ENCODE peak calls at places on chromosomes 16 and 17, in six cellular contexts. M is stomach, F is mammary epithelial cell, Y is SK-N-SH, Q is heart right ventricle, C is PC-9. U is an unnamed sample. For H3K4me1, the result is how much of the 10 kb centered on the place peaks cover.

GRCh38 chr17:78358538-78359215 is 1.2 kb downstream of the SOCS3 start:
- DNase-seq in M (peak), F (peak), Y (peak), Q (no peak), C (no peak), U (peak)

GRCh38 chr17:61683466-61683865 is 92.4 kb upstream of the NACA2 start:
- DNase-seq in M (no peak), F (no peak), Y (no peak), Q (no peak), C (no peak), U (no peak)

GRCh38 chr17:55750750-55751641 is at the start of gene PCTP:
- DNase-seq in M (peak), F (peak), Y (peak), Q (peak), C (peak), U (peak)

GRCh38 chr17:47915667-47916242 is 19.7 kb downstream of the SP2 start:
- DNase-seq in M (no peak), F (peak), Y (no peak), Q (peak), C (no peak), U (no peak)

GRCh38 chr17:48113201-48113676 is 5.7 kb downstream of the SNX11 start:
- DNase-seq in M (no peak), F (no peak), Y (no peak), Q (no peak), C (no peak), U (no peak)

GRCh38 chr16:49997721-49998251 is 27.2 kb upstream of the CNEP1R1 start:
- DNase-seq in M (no peak), F (no peak), Y (no peak), Q (no peak), C (no peak), U (no peak)

GRCh38 chr17:81551458-81552243 is 502 bp downstream of the FAAP100 start:
- DNase-seq in M (no peak), F (peak), Y (peak), Q (no peak), C (peak), U (peak)

GRCh38 chr16:11636172-11636721 is 32.0 kb upstream of the SNN start:
- DNase-seq in M (peak), F (no peak), Y (no peak), Q (no peak), C (peak), U (no peak)

GRCh38 chr17:32755045-32755805 is 121.7 kb downstream of the MYO1D start:
- DNase-seq in M (no peak), F (peak), Y (peak), Q (no peak), C (no peak), U (no peak)

GRCh38 chr17:13671341-13671740 is 69.6 kb upstream of the HS3ST3A1 start:
- DNase-seq in M (no peak), F (no peak), Y (no peak), Q (no peak), C (no peak), U (no peak)

GRCh38 chr16:68259421-68259820 is 4.9 kb upstream of the SLC7A6 start:
- DNase-seq in M (no peak), F (no peak), Y (no peak), Q (no peak), C (no peak), U (no peak)

GRCh38 chr16:77191259-77191969 is 424 bp downstream of the MON1B start:
- DNase-seq in M (no peak), F (no peak), Y (peak), Q (peak), C (peak), U (peak)

GRCh38 chr17:72069744-72070143 is 51.1 kb upstream of the SOX9 start:
- DNase-seq in M (no peak), F (no peak), Y (no peak), Q (no peak), C (no peak), U (no peak)

GRCh38 chr17:8057691-8058114 is 18.8 kb downstream of the ALOX15B start:
- DNase-seq in M (peak), F (peak), Y (peak), Q (no peak), C (peak), U (peak)

GRCh38 chr16:31452631-31453106 is 6.6 kb upstream of the ARMC5 start:
- DNase-seq in M (no peak), F (peak), Y (no peak), Q (no peak), C (peak), U (no peak)

GRCh38 chr17:6914711-6915110 is 81.1 kb upstream of the ALOX12 start:
- DNase-seq in M (no peak), F (no peak), Y (no peak), Q (no peak), C (no peak), U (peak)

GRCh38 chr17:83109793-83110645 is 30.6 kb downstream of the METRNL start:
- DNase-seq in M (peak), F (peak), Y (peak), Q (peak), C (peak), U (peak)

GRCh38 chr16:77896357-77896972 is 108.1 kb downstream of the VAT1L start:
- DNase-seq in M (no peak), F (no peak), Y (peak), Q (no peak), C (no peak), U (no peak)

GRCh38 chr17:82124101-82124500 is 26.1 kb upstream of the FASN start:
- DNase-seq in M (no peak), F (no peak), Y (no peak), Q (no peak), C (no peak), U (no peak)

GRCh38 chr16:1933097-1933661 is 9.8 kb downstream of the MSRB1 start:
- DNase-seq in M (no peak), F (no peak), Y (peak), Q (no peak), C (no peak), U (no peak)

GRCh38 chr16:55622930-55623561 is 32.7 kb upstream of the SLC6A2 start:
- DNase-seq in M (no peak), F (peak), Y (peak), Q (no peak), C (peak), U (no peak)

GRCh38 chr16:31870809-31871208 is 2.8 kb upstream of the ZNF267 start:
- DNase-seq in M (no peak), F (no peak), Y (no peak), Q (no peak), C (no peak), U (no peak)

GRCh38 chr17:29145289-29146058 is 34.7 kb downstream of the MYO18A start:
- DNase-seq in M (peak), F (peak), Y (peak), Q (peak), C (peak), U (peak)

GRCh38 chr17:66165537-66166123 is 26.3 kb downstream of the CEP112 start:
- DNase-seq in M (no peak), F (peak), Y (peak), Q (no peak), C (peak), U (no peak)

GRCh38 chr16:52912565-52913173 is 140.0 kb downstream of the CHD9NB start:
- DNase-seq in M (peak), F (peak), Y (peak), Q (peak), C (peak), U (peak)

GRCh38 chr17:82250868-82251500 is 22.1 kb downstream of the SLC16A3 start:
- DNase-seq in M (no peak), F (no peak), Y (no peak), Q (no peak), C (no peak), U (no peak)

GRCh38 chr17:81659038-81659437 is 2.7 kb upstream of the PDE6G start:
- DNase-seq in M (no peak), F (no peak), Y (no peak), Q (no peak), C (peak), U (no peak)

GRCh38 chr17:80599546-80600305 is 55.1 kb downstream of the RPTOR start:
- DNase-seq in M (no peak), F (no peak), Y (no peak), Q (no peak), C (no peak), U (no peak)

GRCh38 chr16:79150626-79151025 is 449.9 kb downstream of the MAF start:
- DNase-seq in M (no peak), F (no peak), Y (no peak), Q (no peak), C (no peak), U (no peak)

GRCh38 chr16:21645261-21645721 is 7.1 kb downstream of the IGSF6 start:
- DNase-seq in M (no peak), F (no peak), Y (no peak), Q (no peak), C (no peak), U (no peak)

GRCh38 chr17:15332338-15332737 is 9.1 kb downstream of the TEKT3 start:
- DNase-seq in M (no peak), F (no peak), Y (no peak), Q (no peak), C (no peak), U (no peak)

GRCh38 chr16:61313931-61314330 is 722.3 kb downstream of the CDH8 start:
- DNase-seq in M (no peak), F (peak), Y (no peak), Q (no peak), C (no peak), U (no peak)

GRCh38 chr16:11914759-11915643 is 755 bp downstream of the GSPT1 start:
- DNase-seq in M (peak), F (peak), Y (peak), Q (peak), C (peak), U (peak)

GRCh38 chr16:49649013-49649785 is 206.7 kb downstream of the ZNF423 start:
- DNase-seq in M (no peak), F (no peak), Y (no peak), Q (no peak), C (no peak), U (no peak)

GRCh38 chr17:4852504-4853075 is 19.4 kb downstream of the MINK1 start:
- DNase-seq in M (no peak), F (peak), Y (peak), Q (no peak), C (peak), U (peak)

GRCh38 chr17:50347087-50347893 is 1.4 kb downstream of the XYLT2 start:
- DNase-seq in M (no peak), F (no peak), Y (no peak), Q (no peak), C (no peak), U (no peak)

DNA sequence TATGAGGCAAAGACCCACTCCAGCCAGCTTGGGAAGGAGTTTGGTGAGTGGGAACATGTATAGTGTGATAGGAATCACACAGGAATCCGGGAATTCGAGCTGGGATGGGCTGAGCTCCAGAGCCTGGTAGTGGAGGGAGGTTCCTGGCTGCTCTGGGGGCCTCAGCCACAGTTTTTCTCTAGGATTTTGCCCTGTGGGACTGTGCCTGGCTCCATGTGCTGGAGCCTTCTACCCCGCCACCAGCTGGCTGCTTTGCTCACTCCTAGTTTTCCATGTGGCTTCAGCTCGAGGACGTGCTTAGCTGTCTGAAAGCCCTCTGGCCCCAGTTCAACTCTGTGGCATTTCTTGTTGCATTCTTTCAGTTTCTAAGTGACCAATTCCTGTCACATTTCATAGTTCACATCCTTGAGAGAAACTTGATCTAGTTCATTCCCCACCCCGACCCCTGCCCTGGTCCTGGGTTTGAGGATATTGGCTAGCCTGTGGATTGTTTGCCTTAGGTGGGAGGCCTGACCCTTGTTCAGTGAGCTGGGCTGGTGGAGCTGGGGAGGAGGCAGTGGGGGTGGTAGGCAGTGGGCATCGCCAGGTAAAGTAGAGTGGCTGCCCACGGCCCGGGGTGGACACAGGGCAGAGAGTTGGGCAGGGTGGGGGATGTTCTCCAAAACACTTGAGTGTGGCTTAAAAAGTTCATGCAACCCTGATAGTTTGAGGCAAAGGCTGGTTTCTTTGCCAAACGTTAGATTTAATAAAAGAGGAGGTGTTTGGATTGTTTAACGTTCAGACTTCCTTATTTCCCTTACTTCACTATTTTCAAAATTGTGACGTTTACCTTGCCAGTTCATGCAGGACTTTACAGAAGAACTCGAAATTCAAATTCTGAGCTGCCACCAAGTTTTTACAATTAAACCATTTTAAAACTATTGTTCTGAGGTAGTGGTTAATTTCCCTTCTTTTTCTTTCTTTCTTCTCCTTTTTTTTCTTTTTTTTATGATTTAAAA is 5.2 kb downstream of the SEC14L1 start:
- DNase-seq in M (peak), F (no peak), Y (peak), Q (peak), C (peak), U (peak)
- TF ChIP-seq CTCF in M (no peak), F (peak), Y (peak), Q (peak), C (no peak), U (no peak)

DNA sequence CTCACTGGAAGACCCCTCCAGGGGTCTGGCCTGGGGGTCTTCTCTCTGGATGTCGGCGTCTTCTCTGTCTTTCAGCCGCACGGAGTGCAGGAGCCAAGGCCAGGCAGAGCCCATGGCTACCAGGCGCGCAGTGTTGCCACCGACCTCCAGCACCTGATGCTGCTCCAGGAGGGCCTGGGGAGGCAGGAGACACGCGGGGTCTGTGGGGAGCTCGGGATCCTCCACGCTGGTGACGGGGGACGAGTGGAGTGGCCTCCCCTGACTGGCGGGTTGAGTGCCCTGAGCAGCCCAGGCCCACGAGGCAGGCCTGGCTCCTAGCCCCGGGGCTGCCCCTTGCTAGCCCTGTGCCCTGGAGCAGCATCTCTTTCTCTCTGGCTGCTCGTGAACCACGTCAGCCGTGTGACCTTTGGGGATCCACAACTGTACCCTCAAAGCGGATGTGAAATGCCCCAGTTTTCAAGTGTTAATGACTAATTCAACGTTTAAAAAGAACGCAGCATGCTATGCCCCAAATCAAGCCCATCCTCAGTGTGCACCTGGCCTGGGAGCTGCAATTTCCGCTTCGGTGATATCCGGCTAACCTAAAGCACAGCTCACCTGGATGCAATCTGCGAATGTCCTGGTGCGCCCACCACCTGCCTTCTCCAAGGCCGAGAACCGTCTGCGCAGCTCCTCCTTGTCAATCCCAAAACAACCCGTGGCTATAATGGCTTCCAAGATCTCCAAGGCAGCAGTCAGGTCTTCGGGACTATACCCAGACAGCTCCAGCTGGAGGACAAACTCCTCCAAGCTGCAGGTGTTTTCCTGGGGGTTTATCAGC is 62.9 kb downstream of the IL21R start:
- DNase-seq in M (no peak), F (no peak), Y (no peak), Q (no peak), C (no peak), U (no peak)
- H3K4me1 ChIP-seq in M (under half), F (under half), Y (under half), Q (under half), C (under half), U (under half)

GRCh38 chr16:57260294-57260929 is 15.4 kb downstream of the ARL2BP start:
- DNase-seq in M (peak), F (peak), Y (no peak), Q (no peak), C (peak), U (no peak)
- H3K4me3 ChIP-seq in M (no peak), F (no peak), Y (no peak), Q (no peak), C (no peak), U (no peak)

GRCh38 chr16:47034455-47034854 is 61.0 kb upstream of the DNAJA2 start:
- DNase-seq in M (no peak), F (no peak), Y (no peak), Q (no peak), C (no peak), U (no peak)

GRCh38 chr16:47037746-47038458 is 64.4 kb upstream of the DNAJA2 start:
- DNase-seq in M (peak), F (peak), Y (peak), Q (peak), C (peak), U (peak)

GRCh38 chr16:47035436-47035835 is 62.0 kb upstream of the DNAJA2 start:
- DNase-seq in M (no peak), F (no peak), Y (no peak), Q (no peak), C (no peak), U (no peak)

GRCh38 chr16:47037396-47037745 is 63.9 kb upstream of the DNAJA2 start:
- DNase-seq in M (peak), F (no peak), Y (no peak), Q (peak), C (no peak), U (no peak)

GRCh38 chr16:47036201-47036600 is 62.7 kb upstream of the DNAJA2 start:
- DNase-seq in M (no peak), F (no peak), Y (no peak), Q (no peak), C (no peak), U (no peak)
- TF ChIP-seq CTCF in M (no peak), F (no peak), Y (no peak), Q (no peak), C (no peak), U (no peak)

DNA sequence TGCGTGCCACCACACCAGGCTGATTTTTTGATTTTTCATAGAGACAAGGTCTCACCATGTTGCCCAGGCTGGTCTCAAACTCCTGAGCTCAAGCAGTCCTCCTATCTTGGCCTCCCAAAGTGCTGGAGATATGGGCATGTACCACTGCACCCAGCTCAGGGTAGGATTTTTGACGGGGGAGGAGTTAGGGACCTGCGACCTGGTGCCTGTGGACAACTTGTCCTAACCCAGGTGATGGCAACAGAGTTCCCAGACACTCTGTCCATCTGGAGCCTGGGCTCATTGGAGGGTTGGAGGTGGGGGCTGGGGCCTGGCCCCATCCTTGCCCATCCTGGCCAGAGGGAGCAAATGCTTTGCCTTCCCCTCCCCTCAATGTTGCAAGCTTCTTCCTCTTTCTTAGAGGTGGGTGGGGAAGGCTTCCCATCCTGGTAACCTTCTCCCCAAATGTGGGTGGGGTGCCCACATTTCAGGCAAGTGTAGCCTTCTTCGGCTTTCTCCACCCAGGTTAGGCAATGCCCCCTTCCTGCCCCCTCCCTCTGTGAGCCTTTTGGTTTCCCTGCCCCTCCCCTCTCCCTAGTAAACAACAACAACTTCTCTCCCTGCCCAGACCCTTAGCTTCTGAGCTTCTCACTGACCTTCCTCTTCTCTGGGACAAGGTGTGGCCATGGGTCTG is 24.9 kb downstream of the RARA start:
- DNase-seq in M (no peak), F (no peak), Y (no peak), Q (peak), C (no peak), U (no peak)
- H3K4me1 ChIP-seq in M (half or more), F (under half), Y (under half), Q (half or more), C (under half), U (half or more)